ENCODE peak calls at places on chromosome 2, in seven cellular contexts. One of them, this sample, is unnamed.
A peak's percentile ranks its signal among the peaks of the same experiment; 100 is the strongest.

GRCh38 chr2:128187032-128187654 is 96.1 kb downstream of the UGGT1 start:
- DNase-seq in right lobe of liver: no peak
- DNase-seq in PC-3: peak; percentile 27
- DNase-seq in thyroid gland: no peak
- DNase-seq in endothelial cell of umbilical vein: peak; percentile 85
- DNase-seq in CD4-positive, alpha-beta T cell: no peak
- DNase-seq in Karpas-422: no peak
- DNase-seq in this sample: no peak

GRCh38 chr2:216497808-216498366 is 757 bp upstream of the RPL37A start:
- DNase-seq in endothelial cell of umbilical vein: no peak
- DNase-seq in right lobe of liver: no peak
- DNase-seq in CD4-positive, alpha-beta T cell: no peak
- DNase-seq in PC-3: no peak
- DNase-seq in thyroid gland: no peak
- DNase-seq in Karpas-422: peak; percentile 60
- DNase-seq in this sample: no peak

GRCh38 chr2:171410101-171410500 is 23.7 kb downstream of the METTL8 start:
- DNase-seq in CD4-positive, alpha-beta T cell: no peak
- DNase-seq in PC-3: peak; percentile 60
- DNase-seq in thyroid gland: no peak
- DNase-seq in endothelial cell of umbilical vein: peak; percentile 13
- DNase-seq in right lobe of liver: no peak
- DNase-seq in Karpas-422: no peak
- DNase-seq in this sample: no peak

GRCh38 chr2:233418761-233419625 is 64.7 kb downstream of the DGKD start:
- DNase-seq in CD4-positive, alpha-beta T cell: peak; percentile 73
- DNase-seq in right lobe of liver: no peak
- DNase-seq in endothelial cell of umbilical vein: peak; percentile 87
- DNase-seq in Karpas-422: peak; percentile 51
- DNase-seq in PC-3: peak; percentile 81
- DNase-seq in thyroid gland: peak; percentile 27
- DNase-seq in this sample: peak; percentile 82

GRCh38 chr2:203759692-203760365 is 53.4 kb downstream of the CD28 start:
- DNase-seq in PC-3: peak; percentile 97
- DNase-seq in endothelial cell of umbilical vein: peak; percentile 37
- DNase-seq in right lobe of liver: no peak
- DNase-seq in Karpas-422: no peak
- DNase-seq in thyroid gland: no peak
- DNase-seq in CD4-positive, alpha-beta T cell: no peak
- DNase-seq in this sample: no peak

GRCh38 chr2:69816923-69817542 is 12.4 kb upstream of the GMCL1 start:
- DNase-seq in endothelial cell of umbilical vein: peak; percentile 88
- DNase-seq in right lobe of liver: peak; percentile 82
- DNase-seq in PC-3: peak; percentile 97
- DNase-seq in thyroid gland: peak; percentile 79
- DNase-seq in CD4-positive, alpha-beta T cell: peak; percentile 52
- DNase-seq in Karpas-422: peak; percentile 97
- DNase-seq in this sample: peak; percentile 92

GRCh38 chr2:71792926-71793761 is 339.8 kb downstream of the DYSF start:
- DNase-seq in CD4-positive, alpha-beta T cell: no peak
- DNase-seq in thyroid gland: no peak
- DNase-seq in right lobe of liver: no peak
- DNase-seq in endothelial cell of umbilical vein: no peak
- DNase-seq in PC-3: peak; percentile 85
- DNase-seq in Karpas-422: no peak
- DNase-seq in this sample: no peak

GRCh38 chr2:227125506-227125905 is 38.5 kb downstream of the COL4A4 start:
- DNase-seq in right lobe of liver: no peak
- DNase-seq in thyroid gland: no peak
- DNase-seq in PC-3: peak; percentile 30
- DNase-seq in Karpas-422: no peak
- DNase-seq in endothelial cell of umbilical vein: no peak
- DNase-seq in CD4-positive, alpha-beta T cell: no peak
- DNase-seq in this sample: no peak

GRCh38 chr2:128455710-128456050 is 137.0 kb upstream of the HS6ST1 start:
- DNase-seq in PC-3: no peak
- DNase-seq in CD4-positive, alpha-beta T cell: no peak
- DNase-seq in right lobe of liver: peak; percentile 3
- DNase-seq in endothelial cell of umbilical vein: no peak
- DNase-seq in Karpas-422: no peak
- DNase-seq in thyroid gland: no peak
- DNase-seq in this sample: peak; percentile 32

DNA sequence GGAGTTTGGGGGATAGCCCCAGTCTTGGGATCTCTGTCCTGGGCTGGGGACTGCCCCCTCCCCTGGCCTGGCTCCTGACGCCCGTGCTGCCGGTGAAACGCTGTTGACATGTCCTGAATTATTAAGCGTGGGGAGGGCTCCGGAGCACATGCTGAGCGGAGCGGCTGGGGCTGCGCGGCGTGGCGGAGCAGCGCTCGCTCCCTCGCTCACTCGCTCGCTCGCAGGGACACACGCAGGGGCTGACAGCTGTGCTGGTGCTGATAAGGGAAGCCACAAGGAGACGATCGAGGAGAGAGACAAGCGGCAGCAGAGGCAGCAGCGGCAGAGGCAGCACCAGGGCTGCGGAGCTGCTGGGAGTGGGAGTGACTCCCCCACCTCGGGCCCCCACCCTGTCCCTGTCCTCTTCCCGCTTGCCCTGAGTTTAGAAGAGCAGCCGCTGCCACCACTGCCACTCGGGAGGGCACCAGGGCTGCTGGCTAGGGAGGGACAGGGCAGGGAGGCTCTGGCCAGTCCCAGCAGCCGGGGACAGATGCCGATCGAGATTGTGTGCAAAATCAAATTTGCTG is at the start of gene ASIC4:
- DNase-seq in endothelial cell of umbilical vein: no peak
- DNase-seq in thyroid gland: no peak
- DNase-seq in PC-3: no peak
- DNase-seq in right lobe of liver: no peak
- DNase-seq in CD4-positive, alpha-beta T cell: no peak
- DNase-seq in Karpas-422: no peak
- DNase-seq in this sample: no peak
- H3K27me3 ChIP-seq in endothelial cell of umbilical vein: peaks cover 67% of the 10 kb centered on the region
- H3K27me3 ChIP-seq in thyroid gland: peaks cover 3% of the 10 kb centered on the region
- H3K27me3 ChIP-seq in PC-3: peaks cover 47% of the 10 kb centered on the region
- H3K27me3 ChIP-seq in right lobe of liver: no peaks in the 10 kb centered on the region
- H3K27me3 ChIP-seq in CD4-positive, alpha-beta T cell: peaks cover 97% of the 10 kb centered on the region
- H3K27me3 ChIP-seq in Karpas-422: no peaks in the 10 kb centered on the region
- H3K27me3 ChIP-seq in this sample: no peaks in the 10 kb centered on the region

DNA sequence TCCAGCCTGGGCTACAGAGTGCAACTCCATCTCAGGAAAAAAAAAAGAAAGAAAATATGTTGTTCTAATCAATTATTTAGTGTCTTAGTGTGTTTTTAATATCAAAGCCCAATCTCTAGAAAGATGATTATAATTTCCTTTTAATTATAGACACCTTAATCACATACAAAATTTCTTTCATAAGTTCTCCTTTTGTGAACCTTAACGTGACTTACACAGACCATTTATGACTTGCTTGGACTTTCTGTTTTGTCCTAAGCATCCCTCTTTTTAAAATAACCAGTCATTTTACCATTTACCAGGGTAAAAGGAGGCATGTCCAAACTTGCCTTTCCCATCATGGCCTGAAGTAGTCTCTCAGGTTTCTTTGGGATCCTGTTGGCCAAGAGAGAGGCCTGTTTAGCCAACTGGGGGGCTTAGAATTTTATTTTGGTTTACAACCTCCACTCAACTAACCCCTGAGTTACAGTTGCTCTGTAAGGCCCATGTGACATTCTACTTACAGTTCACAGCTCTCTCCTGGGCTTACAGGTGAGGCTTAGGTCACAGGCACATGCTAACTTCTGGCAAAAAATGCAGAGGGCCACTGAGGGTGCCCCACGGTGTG is 23.9 kb upstream of the GPR155 start:
- DNase-seq in PC-3: peak; percentile 44
- DNase-seq in Karpas-422: peak; percentile 71
- DNase-seq in thyroid gland: no peak
- DNase-seq in right lobe of liver: no peak
- DNase-seq in CD4-positive, alpha-beta T cell: no peak
- DNase-seq in endothelial cell of umbilical vein: no peak
- DNase-seq in this sample: no peak
- H3K9me3 ChIP-seq in PC-3: peaks cover 22% of the 10 kb centered on the region
- H3K9me3 ChIP-seq in Karpas-422: peaks cover 10% of the 10 kb centered on the region
- H3K9me3 ChIP-seq in thyroid gland: no peaks in the 10 kb centered on the region
- H3K9me3 ChIP-seq in right lobe of liver: no peaks in the 10 kb centered on the region
- H3K9me3 ChIP-seq in CD4-positive, alpha-beta T cell: peaks cover 13% of the 10 kb centered on the region
- H3K9me3 ChIP-seq in endothelial cell of umbilical vein: no peaks in the 10 kb centered on the region
- H3K9me3 ChIP-seq in this sample: peaks cover 5% of the 10 kb centered on the region

DNA sequence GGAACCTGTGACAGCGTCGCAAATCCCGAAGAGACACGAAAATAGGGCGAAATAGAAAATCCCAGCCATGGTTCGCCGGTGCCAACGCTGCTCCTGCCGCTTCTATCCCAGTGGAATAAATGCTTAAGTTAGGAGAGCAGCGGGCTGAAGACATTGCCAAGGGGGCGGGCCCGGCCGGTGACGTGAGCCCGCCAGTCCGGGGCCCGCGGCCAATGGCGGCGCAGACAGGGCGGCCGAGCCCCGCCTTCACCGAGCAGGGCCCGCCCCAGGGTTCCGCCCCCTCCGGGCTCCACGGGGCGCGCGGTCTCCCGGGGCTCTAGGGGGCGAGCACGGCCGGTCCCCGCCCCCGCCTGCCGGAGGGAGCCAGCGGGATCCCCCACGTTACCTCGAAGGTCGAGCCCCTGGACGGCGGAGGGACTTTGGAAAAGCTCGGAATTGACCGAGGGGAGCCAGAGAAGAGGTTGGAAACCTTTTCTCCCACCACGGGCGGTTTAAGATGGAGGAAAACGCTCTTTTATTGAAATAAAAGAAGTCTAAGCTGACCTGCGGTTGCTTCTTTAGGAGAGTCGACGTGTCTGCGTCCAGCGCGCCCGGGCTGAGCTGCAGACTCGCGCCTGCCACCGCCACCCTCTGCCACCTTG is at the start of gene EPHA4:
- DNase-seq in thyroid gland: peak; percentile 92
- DNase-seq in Karpas-422: peak; percentile 88
- DNase-seq in CD4-positive, alpha-beta T cell: peak; percentile 89
- DNase-seq in endothelial cell of umbilical vein: peak; percentile 94
- DNase-seq in PC-3: peak; percentile 87
- DNase-seq in right lobe of liver: peak; percentile 90
- DNase-seq in this sample: peak; percentile 88
- H3K27me3 ChIP-seq in thyroid gland: no peaks in the 10 kb centered on the region
- H3K27me3 ChIP-seq in Karpas-422: no peaks in the 10 kb centered on the region
- H3K27me3 ChIP-seq in CD4-positive, alpha-beta T cell: peaks cover 53% of the 10 kb centered on the region
- H3K27me3 ChIP-seq in endothelial cell of umbilical vein: peaks cover 3% of the 10 kb centered on the region
- H3K27me3 ChIP-seq in PC-3: peaks cover 26% of the 10 kb centered on the region
- H3K27me3 ChIP-seq in right lobe of liver: peaks cover 3% of the 10 kb centered on the region
- H3K27me3 ChIP-seq in this sample: no peaks in the 10 kb centered on the region

GRCh38 chr2:47595115-47595514 is 187.8 kb upstream of the MSH6 start:
- DNase-seq in thyroid gland: no peak
- DNase-seq in right lobe of liver: no peak
- DNase-seq in CD4-positive, alpha-beta T cell: no peak
- DNase-seq in endothelial cell of umbilical vein: no peak
- DNase-seq in Karpas-422: no peak
- DNase-seq in PC-3: no peak
- DNase-seq in this sample: no peak
- H3K9me3 ChIP-seq in thyroid gland: no peaks in the 10 kb centered on the region
- H3K9me3 ChIP-seq in right lobe of liver: no peaks in the 10 kb centered on the region
- H3K9me3 ChIP-seq in CD4-positive, alpha-beta T cell: no peaks in the 10 kb centered on the region
- H3K9me3 ChIP-seq in endothelial cell of umbilical vein: no peaks in the 10 kb centered on the region
- H3K9me3 ChIP-seq in Karpas-422: no peaks in the 10 kb centered on the region
- H3K9me3 ChIP-seq in PC-3: no peaks in the 10 kb centered on the region
- H3K9me3 ChIP-seq in this sample: no peaks in the 10 kb centered on the region